ENCODE peak calls at places on chromosome 14, in eight cellular contexts. One of them, this sample, is unnamed.
A peak's percentile ranks its signal among the peaks of the same experiment; 100 is the strongest.

GRCh38 chr14:36605506-36605857 is 23.1 kb upstream of the NKX2-8 start:
- DNase-seq in kidney glomerular epithelial cell: no peak
- DNase-seq in progenitor cell of endocrine pancreas: no peak
- DNase-seq in T-helper 1 cell: no peak
- DNase-seq in WTC11: no peak
- DNase-seq in C1 segment of cervical spinal cord: no peak
- DNase-seq in Daoy: no peak
- DNase-seq in KBM-7: peak; percentile 26
- DNase-seq in this sample: no peak

GRCh38 chr14:102819176-102819628 is 42.0 kb downstream of the TRAF3 start:
- DNase-seq in kidney glomerular epithelial cell: no peak
- DNase-seq in progenitor cell of endocrine pancreas: no peak
- DNase-seq in T-helper 1 cell: peak; percentile 84
- DNase-seq in WTC11: no peak
- DNase-seq in C1 segment of cervical spinal cord: no peak
- DNase-seq in Daoy: no peak
- DNase-seq in KBM-7: no peak
- DNase-seq in this sample: no peak

GRCh38 chr14:22829661-22830328 is at the start of gene MRPL52:
- DNase-seq in kidney glomerular epithelial cell: peak; percentile 88
- DNase-seq in progenitor cell of endocrine pancreas: peak; percentile 53
- DNase-seq in T-helper 1 cell: peak; percentile 96
- DNase-seq in WTC11: peak; percentile 72
- DNase-seq in C1 segment of cervical spinal cord: peak; percentile 83
- DNase-seq in Daoy: peak; percentile 94
- DNase-seq in KBM-7: peak; percentile 93
- DNase-seq in this sample: no peak

GRCh38 chr14:78090820-78091219 is 79.4 kb upstream of the NRXN3 start:
- DNase-seq in kidney glomerular epithelial cell: no peak
- DNase-seq in progenitor cell of endocrine pancreas: no peak
- DNase-seq in T-helper 1 cell: no peak
- DNase-seq in WTC11: no peak
- DNase-seq in C1 segment of cervical spinal cord: no peak
- DNase-seq in Daoy: no peak
- DNase-seq in KBM-7: no peak
- DNase-seq in this sample: no peak

GRCh38 chr14:93332032-93332852 is 594 bp downstream of the BTBD7 start:
- DNase-seq in kidney glomerular epithelial cell: no peak
- DNase-seq in progenitor cell of endocrine pancreas: peak; percentile 68
- DNase-seq in T-helper 1 cell: no peak
- DNase-seq in WTC11: peak; percentile 71
- DNase-seq in C1 segment of cervical spinal cord: peak; percentile 75
- DNase-seq in Daoy: peak; percentile 67
- DNase-seq in KBM-7: peak; percentile 42
- DNase-seq in this sample: peak; percentile 61

GRCh38 chr14:88941414-88941813 is 117.0 kb downstream of the TTC8 start:
- DNase-seq in kidney glomerular epithelial cell: no peak
- DNase-seq in progenitor cell of endocrine pancreas: no peak
- DNase-seq in T-helper 1 cell: no peak
- DNase-seq in WTC11: no peak
- DNase-seq in C1 segment of cervical spinal cord: no peak
- DNase-seq in Daoy: no peak
- DNase-seq in KBM-7: no peak
- DNase-seq in this sample: no peak

GRCh38 chr14:77123381-77124344 is 17.9 kb downstream of the ZDHHC22 start:
- DNase-seq in kidney glomerular epithelial cell: no peak
- DNase-seq in progenitor cell of endocrine pancreas: no peak
- DNase-seq in T-helper 1 cell: no peak
- DNase-seq in WTC11: no peak
- DNase-seq in C1 segment of cervical spinal cord: peak; percentile 30
- DNase-seq in Daoy: peak; percentile 19
- DNase-seq in KBM-7: no peak
- DNase-seq in this sample: no peak

GRCh38 chr14:25032092-25032784 is 17.7 kb downstream of the STXBP6 start:
- DNase-seq in kidney glomerular epithelial cell: no peak
- DNase-seq in progenitor cell of endocrine pancreas: no peak
- DNase-seq in T-helper 1 cell: no peak
- DNase-seq in WTC11: peak; percentile 47
- DNase-seq in C1 segment of cervical spinal cord: no peak
- DNase-seq in Daoy: peak; percentile 39
- DNase-seq in KBM-7: no peak
- DNase-seq in this sample: no peak

GRCh38 chr14:52356025-52356424 is 41.9 kb downstream of the PTGER2 start:
- DNase-seq in kidney glomerular epithelial cell: peak; percentile 29
- DNase-seq in progenitor cell of endocrine pancreas: no peak
- DNase-seq in T-helper 1 cell: no peak
- DNase-seq in WTC11: no peak
- DNase-seq in C1 segment of cervical spinal cord: no peak
- DNase-seq in Daoy: peak; percentile 72
- DNase-seq in KBM-7: no peak
- DNase-seq in this sample: no peak

GRCh38 chr14:52266179-52266578 is 1.3 kb upstream of the PTGDR start:
- DNase-seq in kidney glomerular epithelial cell: no peak
- DNase-seq in progenitor cell of endocrine pancreas: no peak
- DNase-seq in T-helper 1 cell: no peak
- DNase-seq in WTC11: no peak
- DNase-seq in C1 segment of cervical spinal cord: no peak
- DNase-seq in Daoy: peak; percentile 25
- DNase-seq in KBM-7: no peak
- DNase-seq in this sample: no peak

GRCh38 chr14:30445394-30445793 is 113.6 kb upstream of the G2E3 start:
- DNase-seq in kidney glomerular epithelial cell: no peak
- DNase-seq in progenitor cell of endocrine pancreas: no peak
- DNase-seq in T-helper 1 cell: no peak
- DNase-seq in WTC11: no peak
- DNase-seq in C1 segment of cervical spinal cord: no peak
- DNase-seq in Daoy: no peak
- DNase-seq in KBM-7: no peak
- DNase-seq in this sample: peak; percentile 8

GRCh38 chr14:61178226-61179060 is 102.7 kb downstream of the TMEM30B start:
- DNase-seq in kidney glomerular epithelial cell: peak; percentile 97
- DNase-seq in progenitor cell of endocrine pancreas: no peak
- DNase-seq in T-helper 1 cell: peak; percentile 80
- DNase-seq in WTC11: no peak
- DNase-seq in C1 segment of cervical spinal cord: no peak
- DNase-seq in Daoy: peak; percentile 97
- DNase-seq in KBM-7: no peak
- DNase-seq in this sample: no peak

GRCh38 chr14:24058260-24058950 is 6.6 kb downstream of the CARMIL3 start:
- DNase-seq in kidney glomerular epithelial cell: peak; percentile 47
- DNase-seq in progenitor cell of endocrine pancreas: no peak
- DNase-seq in T-helper 1 cell: peak; percentile 64
- DNase-seq in WTC11: peak; percentile 88
- DNase-seq in C1 segment of cervical spinal cord: peak; percentile 17
- DNase-seq in Daoy: peak; percentile 76
- DNase-seq in KBM-7: peak; percentile 43
- DNase-seq in this sample: peak; percentile 72

GRCh38 chr14:50021261-50021660 is 95.1 kb downstream of the VCPKMT start:
- DNase-seq in kidney glomerular epithelial cell: no peak
- DNase-seq in progenitor cell of endocrine pancreas: no peak
- DNase-seq in T-helper 1 cell: peak; percentile 80
- DNase-seq in WTC11: no peak
- DNase-seq in C1 segment of cervical spinal cord: no peak
- DNase-seq in Daoy: no peak
- DNase-seq in KBM-7: no peak
- DNase-seq in this sample: no peak

GRCh38 chr14:68977137-68977740 is 1.9 kb downstream of the ACTN1 start:
- DNase-seq in kidney glomerular epithelial cell: peak; percentile 71
- DNase-seq in progenitor cell of endocrine pancreas: no peak
- DNase-seq in T-helper 1 cell: peak; percentile 40
- DNase-seq in WTC11: no peak
- DNase-seq in C1 segment of cervical spinal cord: no peak
- DNase-seq in Daoy: no peak
- DNase-seq in KBM-7: no peak
- DNase-seq in this sample: peak; percentile 11

GRCh38 chr14:68713782-68714181 is 79.1 kb downstream of the ZFP36L1 start:
- DNase-seq in kidney glomerular epithelial cell: no peak
- DNase-seq in progenitor cell of endocrine pancreas: no peak
- DNase-seq in T-helper 1 cell: no peak
- DNase-seq in WTC11: no peak
- DNase-seq in C1 segment of cervical spinal cord: no peak
- DNase-seq in Daoy: no peak
- DNase-seq in KBM-7: no peak
- DNase-seq in this sample: no peak

GRCh38 chr14:68137704-68138619 is 318.4 kb downstream of the RAD51B start:
- DNase-seq in kidney glomerular epithelial cell: peak; percentile 100
- DNase-seq in progenitor cell of endocrine pancreas: no peak
- DNase-seq in T-helper 1 cell: no peak
- DNase-seq in WTC11: peak; percentile 70
- DNase-seq in C1 segment of cervical spinal cord: peak; percentile 42
- DNase-seq in Daoy: peak; percentile 99
- DNase-seq in KBM-7: no peak
- DNase-seq in this sample: peak; percentile 82

GRCh38 chr14:102809870-102810269 is 32.6 kb downstream of the TRAF3 start:
- DNase-seq in kidney glomerular epithelial cell: no peak
- DNase-seq in progenitor cell of endocrine pancreas: no peak
- DNase-seq in T-helper 1 cell: no peak
- DNase-seq in WTC11: no peak
- DNase-seq in C1 segment of cervical spinal cord: no peak
- DNase-seq in Daoy: no peak
- DNase-seq in KBM-7: no peak
- DNase-seq in this sample: no peak

GRCh38 chr14:104581521-104581920 is 2.0 kb downstream of the C14orf180 start:
- DNase-seq in kidney glomerular epithelial cell: no peak
- DNase-seq in progenitor cell of endocrine pancreas: no peak
- DNase-seq in T-helper 1 cell: no peak
- DNase-seq in WTC11: no peak
- DNase-seq in C1 segment of cervical spinal cord: no peak
- DNase-seq in Daoy: no peak
- DNase-seq in KBM-7: no peak
- DNase-seq in this sample: no peak

GRCh38 chr14:92575061-92575772 is 61.6 kb downstream of the RIN3 start:
- DNase-seq in kidney glomerular epithelial cell: no peak
- DNase-seq in progenitor cell of endocrine pancreas: no peak
- DNase-seq in T-helper 1 cell: no peak
- DNase-seq in WTC11: no peak
- DNase-seq in C1 segment of cervical spinal cord: no peak
- DNase-seq in Daoy: no peak
- DNase-seq in KBM-7: no peak
- DNase-seq in this sample: no peak

GRCh38 chr14:92121207-92121669 is 268 bp downstream of the NDUFB1 start:
- DNase-seq in kidney glomerular epithelial cell: no peak
- DNase-seq in progenitor cell of endocrine pancreas: no peak
- DNase-seq in T-helper 1 cell: no peak
- DNase-seq in WTC11: no peak
- DNase-seq in C1 segment of cervical spinal cord: no peak
- DNase-seq in Daoy: peak; percentile 41
- DNase-seq in KBM-7: no peak
- DNase-seq in this sample: peak; percentile 20

GRCh38 chr14:51430079-51430478 is 190.0 kb downstream of the TMX1 start:
- DNase-seq in kidney glomerular epithelial cell: no peak
- DNase-seq in progenitor cell of endocrine pancreas: no peak
- DNase-seq in T-helper 1 cell: no peak
- DNase-seq in WTC11: no peak
- DNase-seq in C1 segment of cervical spinal cord: no peak
- DNase-seq in Daoy: no peak
- DNase-seq in KBM-7: no peak
- DNase-seq in this sample: no peak

GRCh38 chr14:100110801-100111200 is 45.6 kb downstream of the EVL start:
- DNase-seq in kidney glomerular epithelial cell: no peak
- DNase-seq in progenitor cell of endocrine pancreas: no peak
- DNase-seq in T-helper 1 cell: no peak
- DNase-seq in WTC11: no peak
- DNase-seq in C1 segment of cervical spinal cord: no peak
- DNase-seq in Daoy: no peak
- DNase-seq in KBM-7: no peak
- DNase-seq in this sample: no peak

GRCh38 chr14:95407342-95407741 is 87.6 kb upstream of the CLMN start:
- DNase-seq in kidney glomerular epithelial cell: no peak
- DNase-seq in progenitor cell of endocrine pancreas: no peak
- DNase-seq in T-helper 1 cell: no peak
- DNase-seq in WTC11: no peak
- DNase-seq in C1 segment of cervical spinal cord: no peak
- DNase-seq in Daoy: no peak
- DNase-seq in KBM-7: no peak
- DNase-seq in this sample: no peak